ENCODE peak calls at places on chromosomes 2 and 18, in eight cellular contexts. Z, S, H, L, D, Q, C and B are unnamed samples.

GRCh38 chr2:40220177-40220925 is 231.5 kb downstream of the SLC8A1 start:
- DNase-seq in Z (no peak), S (peak), H (peak), L (no peak), D (no peak), Q (no peak), C (no peak), B (no peak)

GRCh38 chr2:96533292-96534073 is 3.1 kb upstream of the ARID5A start:
- DNase-seq in Z (no peak), S (peak), H (peak), L (peak), D (no peak), Q (peak), C (no peak), B (no peak)

GRCh38 chr2:10904455-10904854 is 7.3 kb upstream of the KCNF1 start:
- DNase-seq in Z (peak), S (no peak), H (no peak), L (no peak), D (no peak), Q (no peak), C (no peak), B (no peak)

GRCh38 chr18:32389868-32390267 is 80.8 kb downstream of the GAREM1 start:
- DNase-seq in Z (no peak), S (peak), H (no peak), L (no peak), D (no peak), Q (peak), C (no peak), B (no peak)

GRCh38 chr18:47265197-47265596 is 13.7 kb upstream of the SKOR2 start:
- DNase-seq in Z (no peak), S (no peak), H (no peak), L (no peak), D (no peak), Q (no peak), C (no peak), B (no peak)

GRCh38 chr2:150477347-150477746 is 10.1 kb downstream of the RND3 start:
- DNase-seq in Z (no peak), S (no peak), H (no peak), L (no peak), D (no peak), Q (no peak), C (no peak), B (no peak)

GRCh38 chr2:65351948-65352595 is 80.3 kb downstream of the SPRED2 start:
- DNase-seq in Z (no peak), S (no peak), H (no peak), L (no peak), D (no peak), Q (no peak), C (no peak), B (no peak)

GRCh38 chr2:110688594-110689091 is 10.8 kb upstream of the BUB1 start:
- DNase-seq in Z (no peak), S (no peak), H (no peak), L (no peak), D (no peak), Q (no peak), C (peak), B (no peak)

GRCh38 chr18:69968073-69968472 is 20.4 kb upstream of the CD226 start:
- DNase-seq in Z (no peak), S (no peak), H (no peak), L (no peak), D (no peak), Q (no peak), C (no peak), B (no peak)

GRCh38 chr2:42367835-42368234 is 6.8 kb upstream of the COX7A2L start:
- DNase-seq in Z (no peak), S (no peak), H (no peak), L (no peak), D (no peak), Q (no peak), C (no peak), B (no peak)

GRCh38 chr2:174776223-174776622 is 12.0 kb upstream of the CHRNA1 start:
- DNase-seq in Z (no peak), S (no peak), H (no peak), L (no peak), D (no peak), Q (no peak), C (peak), B (no peak)

GRCh38 chr18:68995675-68996074 is 197.8 kb downstream of the CCDC102B start:
- DNase-seq in Z (no peak), S (no peak), H (no peak), L (no peak), D (no peak), Q (no peak), C (no peak), B (no peak)

GRCh38 chr2:237625777-237626176 is 1.6 kb upstream of the LRRFIP1 start:
- DNase-seq in Z (no peak), S (no peak), H (no peak), L (no peak), D (no peak), Q (no peak), C (no peak), B (no peak)

GRCh38 chr18:58896268-58896667 is 31.6 kb downstream of the ZNF532 start:
- DNase-seq in Z (no peak), S (no peak), H (no peak), L (no peak), D (no peak), Q (no peak), C (no peak), B (no peak)

GRCh38 chr2:206873426-206873825 is 65.9 kb upstream of the CPO start:
- DNase-seq in Z (no peak), S (no peak), H (no peak), L (no peak), D (no peak), Q (no peak), C (no peak), B (no peak)

GRCh38 chr2:128313076-128313836 is 5.4 kb downstream of the HS6ST1 start:
- DNase-seq in Z (no peak), S (no peak), H (no peak), L (no peak), D (peak), Q (peak), C (peak), B (no peak)

GRCh38 chr2:236054661-236055060 is 113.5 kb downstream of the GBX2 start:
- DNase-seq in Z (no peak), S (no peak), H (no peak), L (no peak), D (no peak), Q (no peak), C (no peak), B (no peak)

GRCh38 chr2:12155308-12156061 is 409.1 kb downstream of the LPIN1 start:
- DNase-seq in Z (no peak), S (peak), H (no peak), L (peak), D (no peak), Q (peak), C (no peak), B (no peak)

GRCh38 chr2:240191001-240191400 is 50.5 kb upstream of the OTOS start:
- DNase-seq in Z (no peak), S (no peak), H (no peak), L (no peak), D (no peak), Q (no peak), C (no peak), B (no peak)

GRCh38 chr2:39443009-39443408 is 5.9 kb upstream of the MAP4K3 start:
- DNase-seq in Z (no peak), S (no peak), H (no peak), L (no peak), D (no peak), Q (no peak), C (no peak), B (no peak)

GRCh38 chr2:176504431-176504830 is 235.2 kb downstream of the MTX2 start:
- DNase-seq in Z (no peak), S (no peak), H (no peak), L (no peak), D (no peak), Q (no peak), C (no peak), B (no peak)

GRCh38 chr2:158676696-158677095 is 118.4 kb upstream of the DAPL1 start:
- DNase-seq in Z (no peak), S (peak), H (no peak), L (no peak), D (no peak), Q (no peak), C (no peak), B (no peak)

GRCh38 chr2:158953926-158954763 is 14.3 kb upstream of the TANC1 start:
- DNase-seq in Z (peak), S (peak), H (peak), L (peak), D (peak), Q (peak), C (no peak), B (no peak)

GRCh38 chr2:68767031-68767961 is 32.7 kb downstream of the ARHGAP25 start:
- DNase-seq in Z (no peak), S (no peak), H (no peak), L (no peak), D (no peak), Q (no peak), C (no peak), B (no peak)

GRCh38 chr2:238387376-238387775 is 39.4 kb upstream of the ASB1 start:
- DNase-seq in Z (no peak), S (no peak), H (no peak), L (no peak), D (no peak), Q (no peak), C (no peak), B (no peak)

GRCh38 chr2:37441055-37441454 is 96.6 kb downstream of the QPCT start:
- DNase-seq in Z (no peak), S (no peak), H (no peak), L (no peak), D (no peak), Q (no peak), C (no peak), B (no peak)

GRCh38 chr2:112257575-112257974 is 2.7 kb upstream of the ZC3H8 start:
- DNase-seq in Z (no peak), S (no peak), H (no peak), L (no peak), D (no peak), Q (no peak), C (no peak), B (no peak)

GRCh38 chr2:177212106-177212894 is at the start of gene HNRNPA3:
- DNase-seq in Z (peak), S (peak), H (peak), L (peak), D (peak), Q (peak), C (peak), B (peak)

GRCh38 chr2:181774601-181775179 is 94.4 kb upstream of the NEUROD1 start:
- DNase-seq in Z (no peak), S (no peak), H (no peak), L (no peak), D (no peak), Q (no peak), C (no peak), B (no peak)

GRCh38 chr18:48765053-48765452 is 185.7 kb downstream of the SMAD7 start:
- DNase-seq in Z (no peak), S (no peak), H (no peak), L (no peak), D (no peak), Q (no peak), C (no peak), B (no peak)

GRCh38 chr2:128631698-128632490 is 313.2 kb upstream of the HS6ST1 start:
- DNase-seq in Z (no peak), S (no peak), H (peak), L (no peak), D (no peak), Q (peak), C (peak), B (no peak)

GRCh38 chr2:128448331-128449225 is 129.9 kb upstream of the HS6ST1 start:
- DNase-seq in Z (no peak), S (no peak), H (peak), L (no peak), D (no peak), Q (no peak), C (peak), B (no peak)

GRCh38 chr2:241849616-241850543 is 8.8 kb downstream of the PDCD1 start:
- DNase-seq in Z (peak), S (no peak), H (no peak), L (no peak), D (no peak), Q (peak), C (peak), B (no peak)

GRCh38 chr2:128436498-128437180 is 118.0 kb upstream of the HS6ST1 start:
- DNase-seq in Z (no peak), S (no peak), H (peak), L (no peak), D (no peak), Q (no peak), C (peak), B (no peak)

GRCh38 chr2:161139098-161139987 is 20.9 kb upstream of the TANK start:
- DNase-seq in Z (no peak), S (no peak), H (no peak), L (peak), D (no peak), Q (no peak), C (no peak), B (no peak)

GRCh38 chr2:197090713-197091367 is 164.3 kb upstream of the PGAP1 start:
- DNase-seq in Z (no peak), S (no peak), H (no peak), L (no peak), D (no peak), Q (no peak), C (peak), B (no peak)

GRCh38 chr2:232891621-232892071 is 21.6 kb downstream of the SNORC start:
- DNase-seq in Z (no peak), S (no peak), H (no peak), L (peak), D (no peak), Q (no peak), C (no peak), B (no peak)

GRCh38 chr2:61664190-61664589 is 126.0 kb upstream of the XPO1 start:
- DNase-seq in Z (no peak), S (no peak), H (no peak), L (no peak), D (no peak), Q (no peak), C (no peak), B (no peak)

DNA sequence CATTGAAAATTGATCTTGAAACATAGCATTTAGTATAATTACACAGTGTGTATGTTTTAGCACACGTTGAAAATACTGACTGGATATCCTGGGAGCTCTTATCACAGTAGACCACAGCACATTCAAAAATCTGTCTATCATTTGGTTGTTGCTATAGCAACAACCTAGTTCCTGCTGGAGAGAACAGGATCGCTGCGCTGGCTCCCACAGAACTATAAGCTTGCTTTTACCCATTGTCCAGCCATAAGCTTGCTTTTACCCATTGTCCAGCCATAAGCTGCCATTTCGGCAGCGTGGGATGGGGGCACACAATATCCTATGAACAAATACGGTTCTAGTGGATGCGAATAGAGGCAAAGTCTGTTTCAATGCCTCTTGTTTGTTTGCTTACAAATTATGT is 70.4 kb upstream of the ST6GAL2 start:
- DNase-seq in Z (no peak), S (no peak), H (no peak), L (no peak), D (no peak), Q (no peak), C (no peak), B (no peak)
- H3K27ac ChIP-seq in Z (no peak), S (no peak), H (no peak), L (no peak), D (no peak), Q (no peak), C (no peak), B (no peak)

GRCh38 chr2:214808961-214809750 is at the start of gene BARD1:
- DNase-seq in Z (peak), S (peak), H (peak), L (no peak), D (peak), Q (peak), C (peak), B (peak)
- TF ChIP-seq POLR2A in Z (peak), S (peak), H (peak), L (no peak), D (peak), Q (peak), C (peak), B (no peak)

DNA sequence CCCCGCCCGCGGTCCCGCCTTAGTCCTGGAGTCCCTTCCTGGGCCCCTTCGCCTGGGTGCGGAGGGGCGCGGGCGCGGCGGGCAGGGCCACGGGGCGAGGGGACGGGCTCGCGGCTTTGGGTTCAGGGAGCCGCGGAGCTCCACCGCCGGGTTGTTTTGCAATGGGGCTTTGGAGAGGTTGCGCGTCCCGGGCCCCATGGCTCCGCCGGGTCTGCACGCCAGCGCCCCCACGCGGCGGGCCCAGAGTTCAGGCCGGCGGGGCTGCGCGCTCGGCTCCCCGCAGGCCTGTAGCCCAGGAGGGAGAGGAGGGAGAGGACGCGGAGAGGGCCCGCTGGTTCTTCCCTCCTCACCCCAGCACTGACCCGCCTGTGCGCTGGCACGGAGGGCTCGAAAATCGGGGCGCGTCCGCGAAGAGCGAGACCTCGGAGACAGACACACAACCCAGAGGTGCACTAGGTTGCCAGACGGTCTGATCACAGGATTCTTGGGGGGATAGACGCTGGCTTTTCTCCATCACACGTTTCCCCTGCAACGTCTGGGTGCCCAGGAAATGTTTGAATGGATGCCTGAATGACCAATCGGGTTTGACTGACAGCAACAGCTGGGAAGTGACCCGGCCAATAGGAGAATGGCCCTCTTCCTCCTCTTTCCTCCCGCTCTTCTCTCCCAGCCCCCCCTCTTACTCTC is 4.9 kb upstream of the SIX2 start:
- DNase-seq in Z (no peak), S (peak), H (no peak), L (peak), D (peak), Q (peak), C (peak), B (no peak)
- H3K27ac ChIP-seq in Z (no peak), S (peak), H (no peak), L (no peak), D (peak), Q (no peak), C (no peak), B (no peak)

GRCh38 chr18:63367241-63367953 is 391 bp upstream of the KDSR start:
- DNase-seq in Z (peak), S (peak), H (peak), L (peak), D (peak), Q (peak), C (peak), B (peak)
- TF ChIP-seq POLR2A in Z (peak), S (peak), H (peak), L (peak), D (peak), Q (peak), C (peak), B (peak)

DNA sequence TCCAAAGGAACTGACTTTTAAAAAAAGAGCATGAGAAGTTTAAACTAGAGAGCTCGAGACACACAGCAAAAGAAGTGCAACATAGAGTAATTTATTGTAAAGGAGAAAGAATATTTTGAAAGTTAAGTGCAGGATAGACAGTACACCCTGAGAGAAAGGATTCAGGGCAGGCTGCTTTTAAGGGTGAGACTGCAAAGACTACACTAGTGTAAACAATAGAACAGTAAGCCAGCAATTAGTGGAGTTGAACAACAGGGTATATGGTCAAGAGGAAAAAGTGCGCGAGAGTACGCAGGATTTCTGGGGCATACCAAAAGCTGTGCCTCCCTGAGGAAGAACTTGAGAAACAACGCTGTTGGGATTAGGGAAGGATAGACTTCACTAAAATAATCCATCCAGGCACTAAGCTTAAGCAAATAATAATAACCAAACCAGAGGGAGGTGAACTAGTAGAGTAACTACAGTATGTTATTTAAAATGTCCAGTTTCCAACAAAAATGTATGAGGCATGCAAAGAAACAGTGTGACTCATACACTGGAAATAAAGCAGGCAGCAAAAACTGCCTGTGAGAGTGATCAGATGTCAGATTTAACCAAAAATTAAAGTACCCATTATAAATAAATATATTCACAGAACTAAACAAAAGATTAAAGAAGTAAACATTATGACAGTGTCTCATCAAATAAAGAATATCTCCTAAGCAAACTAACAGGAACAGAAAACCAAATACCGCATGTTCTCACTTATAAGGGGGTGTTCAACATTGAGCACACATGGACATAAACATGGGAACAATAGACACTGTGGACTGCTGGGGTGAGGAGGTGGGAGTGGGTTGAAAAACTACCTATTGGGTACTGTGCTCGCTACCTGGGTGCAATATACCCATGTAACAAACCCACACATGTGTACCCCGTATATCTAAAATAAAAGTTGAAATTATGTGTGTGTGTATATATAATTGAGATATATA is 40.5 kb upstream of the EMILIN2 start:
- DNase-seq in Z (no peak), S (no peak), H (no peak), L (peak), D (no peak), Q (no peak), C (no peak), B (no peak)
- H3K27ac ChIP-seq in Z (no peak), S (no peak), H (no peak), L (no peak), D (no peak), Q (no peak), C (no peak), B (no peak)

DNA sequence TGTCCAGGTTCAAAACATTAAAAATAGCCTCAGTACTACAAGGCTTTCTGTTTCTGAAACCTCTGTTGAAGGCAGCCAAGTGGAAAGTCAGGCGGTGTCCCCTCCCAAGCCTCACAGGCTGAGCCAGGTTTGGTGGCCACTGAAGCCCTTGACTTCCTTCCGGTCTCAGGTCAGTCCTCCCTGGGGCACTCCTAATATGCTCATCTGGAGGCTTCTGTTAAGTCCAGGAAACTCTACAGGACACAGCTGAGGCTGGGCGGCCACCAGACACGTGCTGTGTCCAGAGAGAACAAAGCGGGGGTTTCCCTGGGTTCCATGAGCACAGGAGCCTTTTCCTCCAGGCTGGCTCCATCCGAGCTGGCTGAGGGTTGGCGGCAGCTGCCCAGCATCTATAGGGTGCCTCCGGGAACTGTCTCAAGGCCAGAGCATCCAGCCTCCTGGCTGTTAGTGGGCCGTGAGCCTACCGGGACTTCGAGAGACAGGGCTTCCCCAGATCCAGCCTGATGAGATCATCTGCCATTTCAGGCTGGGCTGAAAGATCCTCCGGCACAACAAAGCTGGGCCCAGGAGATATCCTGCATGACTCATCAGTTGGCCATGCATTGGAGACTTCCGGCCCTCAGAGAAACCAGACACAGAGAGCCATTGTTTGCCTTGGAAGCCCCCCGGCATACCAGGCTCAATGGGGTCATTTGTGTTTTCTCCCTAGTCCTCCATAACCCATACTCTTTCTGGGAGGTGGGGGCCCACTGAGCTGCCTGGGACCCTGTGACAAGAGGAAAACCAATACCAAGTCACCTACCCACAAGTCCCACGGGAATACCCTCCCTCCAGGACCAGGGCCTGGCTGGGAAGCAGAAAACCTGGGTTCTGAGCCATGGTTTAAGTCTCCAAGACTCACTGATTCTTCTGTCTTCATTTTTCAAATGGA is 71.7 kb downstream of the HS1BP3 start:
- DNase-seq in Z (peak), S (peak), H (peak), L (peak), D (peak), Q (peak), C (no peak), B (no peak)
- TF ChIP-seq POLR2A in Z (peak), S (peak), H (no peak), L (no peak), D (no peak), Q (no peak), C (no peak), B (no peak)